ENCODE peak calls at places on chromosomes 12 and 14, in seven cellular contexts. One of them, this sample, is unnamed.

GRCh38 chr14:101334656-101335055 is 226.6 kb upstream of the DIO3 start:
- DNase-seq in GM20000: no peak
- DNase-seq in adrenal gland: no peak
- DNase-seq in uterus: no peak
- DNase-seq in fibroblast of mammary gland: no peak
- DNase-seq in fibroblast of lung: no peak
- DNase-seq in endodermal cell: no peak
- DNase-seq in this sample: no peak

GRCh38 chr14:25041898-25042297 is 8.0 kb downstream of the STXBP6 start:
- DNase-seq in endodermal cell: no peak
- DNase-seq in fibroblast of mammary gland: no peak
- DNase-seq in fibroblast of lung: peak
- DNase-seq in GM20000: no peak
- DNase-seq in adrenal gland: no peak
- DNase-seq in uterus: no peak
- DNase-seq in this sample: no peak

GRCh38 chr12:18320036-18320617 is 58.8 kb downstream of the PIK3C2G start:
- DNase-seq in uterus: no peak
- DNase-seq in adrenal gland: peak
- DNase-seq in fibroblast of mammary gland: peak
- DNase-seq in endodermal cell: peak
- DNase-seq in fibroblast of lung: peak
- DNase-seq in GM20000: peak
- DNase-seq in this sample: no peak

GRCh38 chr12:86950043-86950838 is 694.0 kb upstream of the MGAT4C start:
- DNase-seq in adrenal gland: no peak
- DNase-seq in fibroblast of lung: no peak
- DNase-seq in endodermal cell: no peak
- DNase-seq in GM20000: no peak
- DNase-seq in fibroblast of mammary gland: no peak
- DNase-seq in uterus: no peak
- DNase-seq in this sample: no peak

GRCh38 chr12:106301241-106301610 is 1.3 kb upstream of the TCP11L2 start:
- DNase-seq in adrenal gland: no peak
- DNase-seq in endodermal cell: peak
- DNase-seq in fibroblast of lung: peak
- DNase-seq in fibroblast of mammary gland: peak
- DNase-seq in uterus: no peak
- DNase-seq in GM20000: no peak
- DNase-seq in this sample: no peak

GRCh38 chr14:104882325-104882973 is 17.4 kb downstream of the CEP170B start:
- DNase-seq in uterus: no peak
- DNase-seq in GM20000: no peak
- DNase-seq in fibroblast of mammary gland: no peak
- DNase-seq in fibroblast of lung: no peak
- DNase-seq in adrenal gland: no peak
- DNase-seq in endodermal cell: peak
- DNase-seq in this sample: no peak

GRCh38 chr12:121295123-121295745 is 1.3 kb downstream of the CAMKK2 start:
- DNase-seq in endodermal cell: peak
- DNase-seq in uterus: no peak
- DNase-seq in fibroblast of lung: no peak
- DNase-seq in adrenal gland: no peak
- DNase-seq in fibroblast of mammary gland: no peak
- DNase-seq in GM20000: peak
- DNase-seq in this sample: no peak

GRCh38 chr12:115313929-115314328 is 630.0 kb upstream of the TBX3 start:
- DNase-seq in endodermal cell: no peak
- DNase-seq in fibroblast of mammary gland: peak
- DNase-seq in fibroblast of lung: peak
- DNase-seq in uterus: no peak
- DNase-seq in adrenal gland: no peak
- DNase-seq in GM20000: no peak
- DNase-seq in this sample: no peak

GRCh38 chr14:73753887-73754880 is 40.0 kb upstream of the PNMA1 start:
- DNase-seq in fibroblast of lung: no peak
- DNase-seq in endodermal cell: peak
- DNase-seq in GM20000: peak
- DNase-seq in uterus: no peak
- DNase-seq in adrenal gland: peak
- DNase-seq in fibroblast of mammary gland: peak
- DNase-seq in this sample: no peak

GRCh38 chr14:91075553-91075952 is 15.1 kb upstream of the RPS6KA5 start:
- DNase-seq in GM20000: no peak
- DNase-seq in fibroblast of mammary gland: no peak
- DNase-seq in fibroblast of lung: no peak
- DNase-seq in adrenal gland: no peak
- DNase-seq in endodermal cell: no peak
- DNase-seq in uterus: no peak
- DNase-seq in this sample: no peak

GRCh38 chr12:46442239-46442638 is 69.7 kb upstream of the SLC38A2 start:
- DNase-seq in fibroblast of lung: peak
- DNase-seq in GM20000: no peak
- DNase-seq in endodermal cell: no peak
- DNase-seq in uterus: no peak
- DNase-seq in fibroblast of mammary gland: peak
- DNase-seq in adrenal gland: no peak
- DNase-seq in this sample: no peak

GRCh38 chr12:82461393-82461792 is 103.1 kb downstream of the METTL25 start:
- DNase-seq in uterus: no peak
- DNase-seq in fibroblast of lung: no peak
- DNase-seq in endodermal cell: no peak
- DNase-seq in adrenal gland: no peak
- DNase-seq in fibroblast of mammary gland: no peak
- DNase-seq in GM20000: no peak
- DNase-seq in this sample: no peak

GRCh38 chr12:82456633-82457032 is 98.3 kb downstream of the METTL25 start:
- DNase-seq in endodermal cell: no peak
- DNase-seq in adrenal gland: no peak
- DNase-seq in uterus: no peak
- DNase-seq in GM20000: no peak
- DNase-seq in fibroblast of lung: no peak
- DNase-seq in fibroblast of mammary gland: no peak
- DNase-seq in this sample: no peak

GRCh38 chr12:82461851-82462250 is 103.5 kb downstream of the METTL25 start:
- DNase-seq in fibroblast of mammary gland: no peak
- DNase-seq in fibroblast of lung: no peak
- DNase-seq in adrenal gland: no peak
- DNase-seq in GM20000: no peak
- DNase-seq in uterus: no peak
- DNase-seq in endodermal cell: no peak
- DNase-seq in this sample: no peak

DNA sequence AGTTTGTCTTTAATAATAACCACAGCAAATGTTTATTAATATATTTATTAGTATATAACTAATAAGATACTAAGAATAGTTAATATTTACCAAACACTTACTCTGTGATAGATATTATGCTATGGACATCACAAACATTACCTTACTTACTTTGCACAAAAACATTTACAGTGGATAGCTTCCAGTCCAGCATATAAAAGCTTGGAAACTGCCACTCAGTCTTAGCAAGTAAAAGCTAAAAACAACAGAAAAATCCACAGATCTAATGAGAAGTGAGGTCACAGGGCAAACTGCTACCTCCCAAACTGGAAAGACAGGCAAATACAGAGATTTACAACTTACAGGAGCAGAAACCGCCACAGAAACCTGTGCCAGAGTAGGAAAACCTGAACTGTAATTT is 99.8 kb downstream of the METTL25 start:
- DNase-seq in GM20000: no peak
- DNase-seq in endodermal cell: no peak
- DNase-seq in fibroblast of lung: no peak
- DNase-seq in uterus: no peak
- DNase-seq in adrenal gland: no peak
- DNase-seq in fibroblast of mammary gland: no peak
- DNase-seq in this sample: no peak
- TF ChIP-seq CTCF in GM20000: no peak
- TF ChIP-seq CTCF in endodermal cell: no peak
- TF ChIP-seq CTCF in fibroblast of lung: no peak
- TF ChIP-seq CTCF in uterus: no peak
- TF ChIP-seq CTCF in adrenal gland: no peak
- TF ChIP-seq CTCF in fibroblast of mammary gland: no peak
- TF ChIP-seq CTCF in this sample: no peak

GRCh38 chr12:109302358-109302757 is 6.7 kb downstream of the FOXN4 start:
- DNase-seq in fibroblast of mammary gland: no peak
- DNase-seq in adrenal gland: no peak
- DNase-seq in fibroblast of lung: no peak
- DNase-seq in uterus: no peak
- DNase-seq in endodermal cell: no peak
- DNase-seq in GM20000: no peak
- DNase-seq in this sample: no peak
- TF ChIP-seq CTCF in fibroblast of mammary gland: no peak
- TF ChIP-seq CTCF in adrenal gland: no peak
- TF ChIP-seq CTCF in fibroblast of lung: no peak
- TF ChIP-seq CTCF in uterus: no peak
- TF ChIP-seq CTCF in endodermal cell: no peak
- TF ChIP-seq CTCF in GM20000: no peak
- TF ChIP-seq CTCF in this sample: no peak

DNA sequence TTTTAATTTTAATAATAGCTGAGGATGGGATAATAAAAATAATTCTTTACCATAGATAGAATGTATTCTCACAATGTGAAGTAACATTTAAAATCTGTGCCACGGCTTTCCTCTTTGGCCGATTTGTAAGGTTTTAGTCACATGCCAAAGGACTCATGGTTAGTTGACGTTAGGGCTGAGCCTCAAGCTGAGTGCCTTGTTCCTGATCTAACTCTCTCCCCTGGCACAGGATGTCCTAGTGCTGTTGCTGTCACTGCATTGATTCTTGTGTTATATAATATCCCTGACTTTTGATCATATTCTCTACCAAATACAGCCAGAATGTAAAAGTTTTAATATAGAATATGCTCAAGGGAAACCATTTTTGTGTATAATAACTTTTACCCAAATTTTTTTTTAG is 144.3 kb downstream of the PELI2 start:
- DNase-seq in adrenal gland: no peak
- DNase-seq in uterus: no peak
- DNase-seq in fibroblast of mammary gland: no peak
- DNase-seq in endodermal cell: no peak
- DNase-seq in GM20000: no peak
- DNase-seq in fibroblast of lung: no peak
- DNase-seq in this sample: no peak
- TF ChIP-seq CTCF in adrenal gland: no peak
- TF ChIP-seq CTCF in uterus: no peak
- TF ChIP-seq CTCF in fibroblast of mammary gland: no peak
- TF ChIP-seq CTCF in endodermal cell: no peak
- TF ChIP-seq CTCF in GM20000: no peak
- TF ChIP-seq CTCF in fibroblast of lung: no peak
- TF ChIP-seq CTCF in this sample: no peak

DNA sequence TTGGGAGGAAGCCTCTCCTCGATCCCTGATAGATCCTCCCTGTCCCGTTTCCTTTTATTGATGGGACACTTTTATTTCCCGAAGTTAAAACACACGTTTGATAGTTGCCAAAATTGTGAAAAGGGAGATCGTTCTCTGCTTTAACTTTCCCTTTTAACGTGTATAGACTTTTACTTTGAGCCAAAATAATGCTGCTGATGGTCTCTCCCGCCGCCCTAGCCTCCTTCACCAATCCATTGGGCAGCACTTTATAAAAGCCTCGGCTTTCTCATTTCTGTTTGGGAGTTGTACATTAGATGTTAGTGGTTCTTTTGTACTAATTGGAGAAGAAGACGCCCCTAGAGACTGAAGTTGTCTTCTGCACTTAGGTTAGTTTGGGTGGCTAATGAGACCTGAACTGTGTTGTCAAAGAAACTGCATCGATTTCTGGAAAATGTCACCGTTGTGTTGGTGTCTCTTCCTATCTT is 1.4 kb downstream of the TMTC2 start:
- DNase-seq in adrenal gland: no peak
- DNase-seq in endodermal cell: no peak
- DNase-seq in fibroblast of lung: peak
- DNase-seq in fibroblast of mammary gland: peak
- DNase-seq in GM20000: peak
- DNase-seq in uterus: no peak
- DNase-seq in this sample: no peak
- TF ChIP-seq CTCF in adrenal gland: no peak
- TF ChIP-seq CTCF in endodermal cell: peak
- TF ChIP-seq CTCF in fibroblast of lung: peak
- TF ChIP-seq CTCF in fibroblast of mammary gland: peak
- TF ChIP-seq CTCF in GM20000: no peak
- TF ChIP-seq CTCF in uterus: peak
- TF ChIP-seq CTCF in this sample: no peak